ENCODE peak calls at places on chromosomes 16 and 17, in five cellular contexts. O, D, E, X and H are unnamed samples.

GRCh38 chr17:48631693-48632578 is 5.8 kb upstream of the HOXB9 start:
- DNase-seq in E (no peak), O (no peak), X (no peak), D (no peak), H (no peak)

GRCh38 chr17:19768046-19768782 is 20.1 kb upstream of the ALDH3A1 start:
- DNase-seq in D (no peak), O (no peak), X (no peak), E (no peak), H (no peak)

GRCh38 chr16:85557976-85558589 is 55.0 kb upstream of the GSE1 start:
- DNase-seq in O (no peak), D (peak), E (no peak), X (no peak), H (no peak)

GRCh38 chr16:54931757-54932660 is 1.3 kb downstream of the IRX5 start:
- DNase-seq in D (peak), O (no peak), X (no peak), E (no peak), H (no peak)

GRCh38 chr16:84919751-84920150 is 91.6 kb downstream of the ZDHHC7 start:
- DNase-seq in E (no peak), D (no peak), O (no peak), X (no peak), H (no peak)

GRCh38 chr17:37614391-37614790 is 5.2 kb upstream of the SYNRG start:
- DNase-seq in D (no peak), O (no peak), X (no peak), E (no peak), H (no peak)

GRCh38 chr16:55323637-55324490 is at the start of gene IRX6:
- DNase-seq in D (peak), E (no peak), X (no peak), O (peak), H (peak)

GRCh38 chr16:9934723-9935508 is 247.3 kb downstream of the GRIN2A start:
- DNase-seq in O (no peak), E (no peak), X (no peak), D (no peak), H (no peak)

GRCh38 chr16:66058181-66058580 is 308.3 kb upstream of the CDH5 start:
- DNase-seq in X (no peak), E (no peak), O (no peak), D (no peak), H (no peak)

GRCh38 chr16:31130899-31131298 is 4.6 kb downstream of the PRSS8 start:
- DNase-seq in X (no peak), D (peak), E (no peak), O (no peak), H (no peak)

GRCh38 chr17:40490289-40490853 is 11.1 kb downstream of the TNS4 start:
- DNase-seq in O (no peak), X (no peak), D (peak), E (no peak), H (no peak)

GRCh38 chr17:37791434-37791833 is 46.6 kb upstream of the HNF1B start:
- DNase-seq in E (no peak), X (peak), O (no peak), D (no peak), H (peak)

GRCh38 chr16:57694556-57695377 is at the start of gene DRC7:
- DNase-seq in D (peak), X (peak), E (no peak), O (peak), H (peak)

GRCh38 chr17:62653002-62653830 is 25.7 kb downstream of the MRC2 start:
- DNase-seq in E (peak), O (peak), X (no peak), D (peak), H (peak)

GRCh38 chr16:88334517-88335149 is 48.1 kb upstream of the ZNF469 start:
- DNase-seq in D (no peak), E (no peak), X (peak), O (no peak), H (no peak)

GRCh38 chr16:29028457-29029167 is 43.8 kb downstream of the LAT start:
- DNase-seq in X (no peak), O (no peak), E (no peak), D (no peak), H (no peak)

GRCh38 chr16:66152841-66153525 is 213.5 kb upstream of the CDH5 start:
- DNase-seq in O (no peak), E (no peak), D (no peak), X (peak), H (no peak)

GRCh38 chr17:4533522-4534502 is 21.4 kb downstream of the MYBBP1A start:
- DNase-seq in O (no peak), E (no peak), D (no peak), X (peak), H (no peak)

GRCh38 chr16:11459722-11460121 is 114.5 kb downstream of the RMI2 start:
- DNase-seq in X (no peak), D (no peak), O (no peak), E (no peak), H (no peak)

GRCh38 chr17:57379237-57380054 is 123.1 kb downstream of the MSI2 start:
- DNase-seq in D (no peak), X (no peak), E (no peak), O (no peak), H (no peak)
- TF ChIP-seq SUZ12 in D (no peak), X (no peak), E (no peak), O (no peak), H (no peak)

DNA sequence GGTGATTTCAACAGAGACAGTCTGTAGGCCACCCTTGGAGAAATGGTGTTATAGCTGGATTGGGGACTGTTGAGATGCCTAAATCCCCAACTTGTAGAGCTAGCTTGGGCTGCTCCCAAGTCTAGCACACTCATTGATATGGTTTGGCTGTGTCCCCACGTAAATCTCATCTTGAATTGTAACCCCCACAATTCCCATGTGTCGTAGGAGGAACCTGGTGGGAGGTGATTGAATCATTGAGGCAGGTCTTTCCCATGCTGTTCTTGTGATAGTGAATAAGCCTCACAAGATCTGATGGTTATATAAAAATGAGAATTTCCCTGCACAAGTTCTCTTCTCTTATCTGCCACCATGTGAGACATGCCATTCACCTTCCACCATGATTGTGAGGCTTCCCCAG is 536.0 kb downstream of the CDH13 start:
- DNase-seq in E (no peak), D (no peak), X (no peak), O (no peak), H (no peak)
- TF ChIP-seq SUZ12 in E (no peak), D (no peak), X (no peak), O (no peak), H (no peak)

GRCh38 chr17:65099941-65100315 is 37.2 kb upstream of the RGS9 start:
- DNase-seq in X (peak), D (no peak), E (peak), O (no peak), H (no peak)
- TF ChIP-seq SUZ12 in X (no peak), D (no peak), E (no peak), O (no peak), H (no peak)

GRCh38 chr16:67872131-67872630 is 671 bp upstream of the EDC4 start:
- DNase-seq in X (no peak), E (no peak), D (no peak), O (no peak), H (no peak)
- TF ChIP-seq SUZ12 in X (no peak), E (no peak), D (no peak), O (no peak), H (no peak)

GRCh38 chr17:74432484-74433391 is 850 bp downstream of the GPRC5C start:
- DNase-seq in D (peak), X (no peak), O (no peak), E (no peak), H (no peak)

GRCh38 chr17:74431568-74432483 is at the start of gene GPRC5C:
- DNase-seq in D (peak), E (no peak), X (peak), O (no peak), H (peak)

GRCh38 chr17:74430385-74430705 is 1.5 kb upstream of the GPRC5C start:
- DNase-seq in E (no peak), X (no peak), O (no peak), D (no peak), H (no peak)

GRCh38 chr17:74429604-74430384 is 2.1 kb upstream of the GPRC5C start:
- DNase-seq in E (no peak), X (peak), D (no peak), O (no peak), H (no peak)

DNA sequence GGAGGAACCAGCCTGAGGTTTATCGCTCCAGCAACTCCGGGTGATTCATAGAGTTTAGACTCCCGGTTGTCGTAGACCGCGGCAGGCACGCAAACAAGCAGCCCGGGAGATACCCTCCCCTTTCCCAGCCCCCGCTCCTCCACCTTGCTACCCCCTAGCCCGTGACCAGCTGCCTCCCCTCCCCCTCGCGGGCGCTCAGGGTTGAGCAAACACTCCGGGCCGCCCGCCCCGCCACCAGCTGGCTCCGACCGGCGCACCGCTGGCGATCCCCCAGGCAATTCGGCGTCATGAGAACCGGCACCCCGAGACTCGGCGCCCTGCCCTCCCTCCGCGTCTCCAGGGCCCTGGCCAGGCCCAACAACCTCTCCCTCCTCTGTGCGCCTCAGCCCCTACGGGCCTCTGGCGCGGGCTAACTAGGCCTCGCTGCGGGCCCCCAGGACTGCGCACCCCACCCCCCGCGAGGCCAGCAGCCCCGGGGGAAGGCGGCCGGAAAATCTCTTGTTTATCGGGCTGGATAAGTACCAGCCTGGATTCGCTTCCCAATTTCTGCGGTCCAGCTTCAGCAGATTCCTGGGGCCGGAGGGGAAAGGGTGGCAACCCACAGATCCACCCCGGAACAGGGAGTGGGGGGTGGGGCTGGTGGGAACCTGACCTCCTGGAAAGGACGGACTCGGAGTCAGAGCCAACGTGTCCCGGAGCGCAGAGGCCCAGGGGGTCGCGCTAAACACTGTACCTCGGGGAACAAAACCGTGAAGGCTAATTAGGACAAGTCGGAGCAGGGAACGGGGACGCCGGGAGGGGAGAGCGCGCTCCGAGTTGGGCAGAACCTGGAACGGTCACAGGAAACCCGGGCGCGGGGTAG is 951 bp upstream of the GPRC5C start:
- DNase-seq in O (no peak), E (peak), X (peak), D (peak), H (peak)
- TF ChIP-seq SUZ12 in O (no peak), E (no peak), X (no peak), D (peak), H (no peak)

DNA sequence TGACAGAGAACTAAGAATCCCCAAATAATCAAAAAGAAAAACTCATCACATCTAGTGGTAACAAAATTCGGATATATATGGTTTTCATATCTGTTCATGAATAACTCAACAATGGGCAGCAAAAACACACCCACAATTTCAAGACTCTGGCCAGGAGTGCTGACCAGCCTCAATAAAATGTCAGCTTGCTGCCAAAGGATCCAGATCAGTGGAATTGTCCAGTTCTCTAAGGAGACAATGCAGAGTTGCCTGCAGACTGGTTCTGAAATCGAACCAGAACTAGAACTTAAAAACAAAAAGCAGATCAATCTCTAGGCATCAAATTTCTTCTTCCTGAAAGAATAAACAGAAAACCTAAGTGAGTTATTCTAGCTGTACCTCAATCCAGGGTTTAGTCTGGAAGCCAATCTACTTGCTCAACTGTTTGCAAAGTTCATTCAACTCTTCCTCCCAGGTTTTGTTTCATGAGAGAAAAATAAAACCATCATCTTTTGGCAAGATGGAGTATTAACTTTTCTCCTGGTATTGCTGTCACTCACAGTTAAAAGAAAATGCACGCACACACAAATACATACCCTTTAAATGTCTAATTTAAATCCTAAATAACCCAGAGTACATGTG is 61.0 kb downstream of the CFDP1 start:
- DNase-seq in O (no peak), X (no peak), D (no peak), E (no peak), H (no peak)
- TF ChIP-seq SUZ12 in O (no peak), X (no peak), D (no peak), E (no peak), H (no peak)

GRCh38 chr16:27903046-27903655 is 160.4 kb downstream of the GSG1L start:
- DNase-seq in D (no peak), X (no peak), O (no peak), E (no peak), H (no peak)
- TF ChIP-seq SUZ12 in D (no peak), X (no peak), O (no peak), E (no peak), H (no peak)

GRCh38 chr17:79799174-79799537 is 2.3 kb upstream of the CBX8 start:
- DNase-seq in X (no peak), O (no peak), D (no peak), E (no peak), H (no peak)

GRCh38 chr17:79802039-79802735 is 5.3 kb upstream of the CBX8 start:
- DNase-seq in D (peak), X (no peak), O (no peak), E (no peak), H (no peak)

GRCh38 chr17:79801156-79802038 is 4.5 kb upstream of the CBX8 start:
- DNase-seq in X (no peak), D (no peak), E (no peak), O (no peak), H (peak)

GRCh38 chr17:79799538-79800324 is 2.9 kb upstream of the CBX8 start:
- DNase-seq in O (no peak), X (no peak), E (no peak), D (peak), H (no peak)

DNA sequence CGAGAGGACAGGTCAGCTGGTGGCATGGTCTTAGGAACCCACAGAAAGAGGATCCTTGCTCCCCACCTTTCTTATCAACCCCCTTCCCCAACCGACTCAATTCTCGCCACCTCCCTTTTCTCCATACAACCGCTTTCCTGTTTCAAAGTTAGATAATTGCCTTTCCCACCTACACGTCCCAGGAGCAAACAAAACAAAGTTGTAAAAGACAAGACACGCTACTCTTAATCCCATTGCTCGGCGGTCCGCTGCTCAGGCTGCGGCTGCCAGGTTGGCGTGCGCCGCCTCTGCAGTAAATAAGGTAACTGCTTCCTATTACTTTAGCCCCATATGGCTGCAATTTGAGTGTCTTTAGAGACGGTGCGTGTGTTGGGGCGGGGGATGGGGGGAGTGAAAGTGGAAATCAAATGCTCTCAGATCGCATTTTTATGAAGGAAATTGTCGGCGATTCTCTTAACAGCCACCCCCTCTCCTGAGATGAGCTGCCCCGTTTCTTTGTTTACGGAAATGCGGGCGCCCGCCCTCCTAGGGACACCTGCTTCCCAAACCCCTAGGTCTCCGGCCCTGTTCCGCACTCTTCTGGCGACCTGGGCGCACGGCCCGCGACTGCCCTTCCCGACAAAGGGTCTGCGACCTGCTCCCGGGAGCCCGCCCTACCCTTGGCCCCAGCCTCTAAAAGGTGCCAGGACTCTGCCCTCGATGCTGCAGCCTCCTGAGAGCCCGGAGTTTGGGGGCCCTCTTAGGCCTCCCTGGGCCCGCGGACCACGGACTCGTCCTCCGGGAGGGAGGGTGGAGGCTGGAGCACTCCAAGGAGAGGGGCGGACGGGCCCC is 3.7 kb upstream of the CBX8 start:
- DNase-seq in E (no peak), D (peak), X (no peak), O (no peak), H (peak)
- TF ChIP-seq SUZ12 in E (peak), D (no peak), X (peak), O (peak), H (no peak)

GRCh38 chr16:53054670-53055485 is at the start of gene CHD9:
- DNase-seq in E (peak), D (peak), X (peak), O (peak), H (peak)
- TF ChIP-seq SUZ12 in E (no peak), D (no peak), X (no peak), O (no peak), H (no peak)

GRCh38 chr16:67443299-67443698 is 12.4 kb downstream of the HSD11B2 start:
- DNase-seq in X (no peak), E (no peak), D (no peak), O (no peak), H (no peak)
- TF ChIP-seq SUZ12 in X (no peak), E (no peak), D (no peak), O (no peak), H (no peak)